ENCODE peak calls at places on chromosomes 5 and 9, in six cellular contexts. T is ovary, L is breast epithelium, Q is uterus, I is choroid plexus epithelial cell, O is mammary epithelial cell. G is an unnamed sample.

GRCh38 chr5:143176048-143176447 is 227.4 kb downstream of the NR3C1 start:
- DNase-seq in T (no peak), I (no peak), O (no peak), L (no peak), Q (no peak), G (no peak)

GRCh38 chr5:761854-762685 is 22.5 kb downstream of the ZDHHC11B start:
- DNase-seq in L (peak), Q (peak), O (no peak), T (no peak), I (no peak), G (no peak)

GRCh38 chr5:144142030-144142825 is 28.2 kb downstream of the YIPF5 start:
- DNase-seq in O (peak), T (no peak), L (no peak), Q (no peak), I (peak), G (peak)

GRCh38 chr5:93280518-93280917 is 300.5 kb downstream of the NR2F1-AS1 start:
- DNase-seq in L (no peak), O (no peak), Q (no peak), I (no peak), T (no peak), G (no peak)

GRCh38 chr5:74595143-74595915 is 45.2 kb downstream of the ENC1 start:
- DNase-seq in L (no peak), I (peak), O (no peak), T (no peak), Q (no peak), G (peak)

GRCh38 chr9:136662656-136663310 is at the start of gene EGFL7:
- DNase-seq in L (no peak), Q (no peak), T (no peak), I (no peak), O (no peak), G (no peak)

GRCh38 chr5:115857621-115858349 is 16.1 kb downstream of the AP3S1 start:
- DNase-seq in L (no peak), I (peak), O (peak), Q (no peak), T (no peak), G (peak)

GRCh38 chr9:37944671-37945481 is 40.9 kb upstream of the SLC25A51 start:
- DNase-seq in L (no peak), Q (no peak), O (no peak), I (peak), T (no peak), G (no peak)

GRCh38 chr5:123421773-123422172 is 1.4 kb downstream of the CEP120 start:
- DNase-seq in Q (no peak), I (no peak), T (no peak), O (no peak), L (no peak), G (no peak)

GRCh38 chr9:127805620-127806019 is 2.9 kb downstream of the FPGS start:
- DNase-seq in Q (no peak), T (no peak), O (no peak), I (peak), L (no peak), G (peak)

GRCh38 chr9:114524401-114524800 is 19.1 kb upstream of the WHRN start:
- DNase-seq in L (no peak), O (no peak), Q (no peak), I (peak), T (no peak), G (no peak)

GRCh38 chr5:135232958-135233357 is 166.1 kb downstream of the MACROH2A1 start:
- DNase-seq in O (no peak), Q (no peak), I (no peak), L (peak), T (no peak), G (no peak)

GRCh38 chr9:138006576-138007233 is 129.1 kb downstream of the CACNA1B start:
- DNase-seq in O (no peak), Q (no peak), T (no peak), I (no peak), L (no peak), G (no peak)

GRCh38 chr5:72281764-72282499 is 38.1 kb downstream of the MRPS27 start:
- DNase-seq in L (no peak), Q (no peak), O (no peak), T (no peak), I (peak), G (peak)

GRCh38 chr5:16600397-16600796 is 16.4 kb downstream of the RETREG1 start:
- DNase-seq in Q (no peak), O (no peak), L (no peak), T (peak), I (peak), G (peak)

GRCh38 chr9:124263158-124263557 is 5.4 kb downstream of the NEK6 start:
- DNase-seq in T (no peak), I (no peak), O (no peak), Q (no peak), L (no peak), G (no peak)

GRCh38 chr9:114317665-114318357 is 5.1 kb upstream of the ORM1 start:
- DNase-seq in Q (peak), O (no peak), L (no peak), I (peak), T (no peak), G (peak)

GRCh38 chr5:100131161-100131560 is 404.0 kb upstream of the FAM174A start:
- DNase-seq in O (no peak), T (no peak), I (peak), L (no peak), Q (no peak), G (no peak)

GRCh38 chr9:70466976-70467551 is 52.6 kb upstream of the KLF9 start:
- DNase-seq in T (no peak), O (peak), I (peak), Q (no peak), L (no peak), G (peak)

GRCh38 chr9:37784291-37784639 is 599 bp downstream of the EXOSC3 start:
- DNase-seq in T (no peak), L (no peak), O (peak), Q (no peak), I (no peak), G (peak)

GRCh38 chr9:123349033-123349432 is 7.0 kb upstream of the CRB2 start:
- DNase-seq in I (no peak), T (no peak), L (no peak), Q (no peak), O (no peak), G (no peak)

GRCh38 chr5:568061-568781 is 43.9 kb upstream of the CEP72 start:
- DNase-seq in O (no peak), L (no peak), T (no peak), I (no peak), Q (no peak), G (no peak)

GRCh38 chr9:137390553-137391410 is 32.2 kb downstream of the EXD3 start:
- DNase-seq in I (no peak), O (no peak), Q (no peak), T (no peak), L (no peak), G (no peak)

GRCh38 chr5:149154629-149155028 is 13.3 kb downstream of the ABLIM3 start:
- DNase-seq in I (no peak), Q (no peak), L (no peak), T (no peak), O (no peak), G (no peak)

GRCh38 chr5:111733571-111733970 is 23.4 kb downstream of the NREP start:
- DNase-seq in T (no peak), O (no peak), I (no peak), Q (no peak), L (no peak), G (no peak)

GRCh38 chr9:77521091-77521490 is 127.0 kb downstream of the GNA14 start:
- DNase-seq in O (no peak), Q (peak), T (peak), L (no peak), I (no peak), G (peak)

GRCh38 chr5:172868924-172869565 is 35.0 kb downstream of the ERGIC1 start:
- DNase-seq in T (peak), O (peak), L (peak), I (peak), Q (peak), G (peak)

GRCh38 chr9:124752967-124753366 is 18.1 kb downstream of the NR6A1 start:
- DNase-seq in I (peak), O (peak), L (no peak), Q (no peak), T (no peak), G (peak)

GRCh38 chr5:10133830-10134229 is 115.9 kb downstream of the ATPSCKMT start:
- DNase-seq in I (peak), Q (no peak), T (no peak), L (no peak), O (no peak), G (no peak)

GRCh38 chr9:35962126-35962906 is 4.4 kb upstream of the OR2S2 start:
- DNase-seq in O (no peak), T (no peak), I (peak), L (no peak), Q (peak), G (peak)

GRCh38 chr9:70641031-70641430 is 226.6 kb upstream of the KLF9 start:
- DNase-seq in Q (no peak), T (no peak), O (no peak), I (no peak), L (no peak), G (no peak)

GRCh38 chr5:120550358-120550757 is 86.3 kb downstream of the PRR16 start:
- DNase-seq in L (no peak), Q (no peak), I (no peak), T (no peak), O (peak), G (peak)

GRCh38 chr9:134190232-134191121 is 26.1 kb upstream of the RNU6ATAC start:
- DNase-seq in L (no peak), T (no peak), Q (no peak), I (no peak), O (no peak), G (no peak)

GRCh38 chr5:134184155-134185135 is 7.7 kb upstream of the SKP1 start:
- DNase-seq in I (peak), L (peak), Q (peak), T (peak), O (peak), G (peak)

GRCh38 chr5:143588933-143589662 is 185.6 kb upstream of the NR3C1 start:
- DNase-seq in L (no peak), Q (no peak), O (no peak), T (no peak), I (no peak), G (no peak)

GRCh38 chr9:97854696-97855485 is 1.9 kb downstream of the FOXE1 start:
- DNase-seq in I (no peak), O (no peak), L (no peak), T (no peak), Q (no peak), G (no peak)
- H3K4me3 ChIP-seq in I (no peak), O (no peak), L (peak), T (no peak), Q (no peak), G (no peak)

GRCh38 chr5:14212838-14213237 is 69.7 kb downstream of the TRIO start:
- DNase-seq in Q (no peak), L (no peak), I (no peak), O (no peak), T (no peak), G (no peak)
- TF ChIP-seq CTCF in Q (no peak), L (no peak), I (no peak), O (no peak), T (no peak), G (no peak)

GRCh38 chr5:51987679-51988209 is 604.5 kb downstream of the ISL1 start:
- DNase-seq in L (no peak), Q (no peak), T (no peak), O (no peak), I (no peak), G (no peak)

GRCh38 chr5:51990661-51991180 is 607.5 kb downstream of the ISL1 start:
- DNase-seq in Q (no peak), L (no peak), T (no peak), I (no peak), O (no peak), G (no peak)

GRCh38 chr5:51987239-51987638 is 604.0 kb downstream of the ISL1 start:
- DNase-seq in O (no peak), Q (no peak), I (no peak), L (no peak), T (no peak), G (no peak)

GRCh38 chr5:51988561-51988960 is 605.3 kb downstream of the ISL1 start:
- DNase-seq in O (no peak), I (no peak), T (no peak), Q (no peak), L (no peak), G (no peak)

GRCh38 chr5:51990241-51990640 is 607.0 kb downstream of the ISL1 start:
- DNase-seq in O (no peak), Q (no peak), L (no peak), T (no peak), I (no peak), G (no peak)
- H3K4me3 ChIP-seq in O (no peak), Q (no peak), L (no peak), T (no peak), I (no peak), G (no peak)

GRCh38 chr5:155147222-155147621 is 133.7 kb downstream of the KIF4B start:
- DNase-seq in L (no peak), I (peak), O (no peak), T (no peak), Q (no peak), G (peak)
- TF ChIP-seq CTCF in L (no peak), I (no peak), O (no peak), T (no peak), Q (no peak), G (peak)

GRCh38 chr5:41240390-41240789 is 27.1 kb upstream of the C6 start:
- DNase-seq in O (no peak), I (no peak), Q (no peak), T (no peak), L (no peak), G (no peak)

GRCh38 chr5:41246376-41246775 is 33.0 kb upstream of the C6 start:
- DNase-seq in L (no peak), Q (peak), O (peak), I (peak), T (no peak), G (peak)

GRCh38 chr5:41240985-41241384 is 27.7 kb upstream of the C6 start:
- DNase-seq in T (no peak), Q (no peak), I (no peak), L (no peak), O (no peak), G (no peak)
- H3K4me3 ChIP-seq in T (no peak), Q (no peak), I (no peak), L (no peak), O (no peak), G (no peak)

GRCh38 chr5:56147679-56148230 is 85.4 kb downstream of the ANKRD55 start:
- DNase-seq in L (no peak), O (no peak), I (no peak), T (no peak), Q (no peak), G (no peak)
- TF ChIP-seq CTCF in L (no peak), O (no peak), I (no peak), T (no peak), Q (no peak), G (no peak)

GRCh38 chr5:38809388-38810359 is 36.1 kb upstream of the OSMR start:
- DNase-seq in I (peak), L (peak), Q (peak), T (peak), O (peak), G (peak)

GRCh38 chr5:38816083-38817030 is 29.5 kb upstream of the OSMR start:
- DNase-seq in O (peak), T (no peak), L (peak), I (no peak), Q (no peak), G (no peak)

GRCh38 chr5:38814879-38815278 is 30.9 kb upstream of the OSMR start:
- DNase-seq in I (no peak), Q (no peak), L (no peak), O (no peak), T (no peak), G (no peak)
- H3K4me3 ChIP-seq in I (no peak), Q (no peak), L (no peak), O (no peak), T (no peak), G (no peak)

DNA sequence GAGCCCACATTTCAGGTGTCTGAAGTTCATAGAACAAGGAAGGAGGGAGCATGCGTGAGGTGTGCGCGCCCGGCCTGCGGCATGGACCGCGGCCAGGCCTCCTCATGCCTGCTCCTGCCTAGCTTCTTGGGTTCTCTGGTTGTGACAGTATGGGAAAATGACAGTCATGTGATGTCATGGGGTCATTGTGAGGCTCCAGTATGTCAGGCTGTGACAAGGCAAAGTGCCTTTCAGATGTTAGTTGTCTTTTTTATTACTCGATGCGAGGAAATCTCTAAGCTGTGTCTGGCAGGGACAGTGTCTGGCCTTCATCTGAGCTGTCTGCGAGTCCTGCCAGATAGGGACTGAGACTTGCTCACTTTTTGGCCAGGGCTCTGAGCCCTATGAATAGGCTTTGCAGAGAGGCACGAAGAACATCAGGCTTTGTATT is 13.3 kb downstream of the UCK1 start:
- DNase-seq in Q (no peak), I (no peak), T (no peak), O (no peak), L (no peak), G (no peak)
- TF ChIP-seq CTCF in Q (no peak), I (no peak), T (no peak), O (no peak), L (no peak), G (no peak)

G was measured in cardiac fibroblast.